ENCODE peak calls at places on chromosome 15, in eight cellular contexts. Q is HepG2; W is ecto neural progenitor cell; F is foreskin keratinocyte; O is NCI-H1694 treated with DMSO at 0.1 percent for 48 hours; Y is activated naive CD8-positive, alpha-beta T cell treated with anti-CD3 and anti-CD28 coated beads, Interleukin-2, amount 50 U/mL, for 24 hours; L is HT1080; C is stimulated activated CD4-positive, alpha-beta T cell treated with anti-CD3 and anti-CD28 coated beads, Interleukin-1b, Interleukin-23, amount 100 ng/mL, for 24 hours. X is an unnamed sample.

GRCh38 chr15:38817427-38818155 is 253.0 kb upstream of the RASGRP1 start:
- DNase-seq in Q (peak), W (peak), F (peak), O (peak), Y (peak), L (peak), C (peak), X (peak)

GRCh38 chr15:77010312-77010686 is 15.4 kb downstream of the PSTPIP1 start:
- DNase-seq in Q (no peak), W (no peak), F (no peak), O (no peak), Y (no peak), L (no peak), C (no peak), X (no peak)

GRCh38 chr15:31347067-31347975 is 20.7 kb downstream of the KLF13 start:
- DNase-seq in Q (no peak), W (no peak), F (no peak), O (no peak), Y (peak), L (no peak), C (peak), X (no peak)

GRCh38 chr15:28892789-28893610 is 7.2 kb downstream of the APBA2 start:
- DNase-seq in Q (no peak), W (no peak), F (peak), O (peak), Y (no peak), L (peak), C (no peak), X (peak)

GRCh38 chr15:42375252-42375651 is 16.0 kb downstream of the CAPN3 start:
- DNase-seq in Q (no peak), W (no peak), F (no peak), O (no peak), Y (no peak), L (no peak), C (no peak), X (no peak)

GRCh38 chr15:22952826-22953579 is 27.2 kb downstream of the CYFIP1 start:
- DNase-seq in Q (peak), W (no peak), F (no peak), O (no peak), Y (no peak), L (no peak), C (no peak), X (no peak)

GRCh38 chr15:53522878-53523455 is 236.5 kb downstream of the WDR72 start:
- DNase-seq in Q (no peak), W (no peak), F (no peak), O (no peak), Y (no peak), L (no peak), C (no peak), X (no peak)

GRCh38 chr15:57253082-57253481 is 123.2 kb upstream of the CGNL1 start:
- DNase-seq in Q (no peak), W (no peak), F (no peak), O (no peak), Y (no peak), L (no peak), C (no peak), X (no peak)

GRCh38 chr15:91941871-91942270 is 88.4 kb downstream of the SLCO3A1 start:
- DNase-seq in Q (no peak), W (no peak), F (no peak), O (peak), Y (no peak), L (no peak), C (no peak), X (no peak)

GRCh38 chr15:76898102-76898501 is 7.0 kb downstream of the SCAPER start:
- DNase-seq in Q (no peak), W (no peak), F (peak), O (no peak), Y (no peak), L (no peak), C (no peak), X (no peak)

GRCh38 chr15:74307827-74308642 is 59.4 kb downstream of the CYP11A1 start:
- DNase-seq in Q (peak), W (peak), F (peak), O (peak), Y (peak), L (peak), C (no peak), X (peak)

GRCh38 chr15:58159827-58160386 is 21.7 kb downstream of the AQP9 start:
- DNase-seq in Q (no peak), W (no peak), F (no peak), O (no peak), Y (no peak), L (no peak), C (no peak), X (no peak)

GRCh38 chr15:61467823-61468222 is 238.7 kb upstream of the RORA start:
- DNase-seq in Q (no peak), W (no peak), F (no peak), O (no peak), Y (no peak), L (no peak), C (no peak), X (no peak)

GRCh38 chr15:78628227-78628626 is 7.4 kb upstream of the CHRNA3 start:
- DNase-seq in Q (no peak), W (no peak), F (peak), O (no peak), Y (no peak), L (no peak), C (no peak), X (no peak)

GRCh38 chr15:29695486-29696167 is 126.6 kb downstream of the TJP1 start:
- DNase-seq in Q (peak), W (no peak), F (no peak), O (no peak), Y (no peak), L (no peak), C (no peak), X (no peak)

GRCh38 chr15:56919708-56920637 is 1.5 kb downstream of the TCF12 start:
- DNase-seq in Q (peak), W (peak), F (peak), O (peak), Y (peak), L (peak), C (no peak), X (peak)

GRCh38 chr15:43104426-43104825 is 1.4 kb downstream of the UBR1 start:
- DNase-seq in Q (peak), W (no peak), F (peak), O (no peak), Y (no peak), L (peak), C (no peak), X (no peak)

GRCh38 chr15:30922469-30923311 is 19.0 kb downstream of the FAN1 start:
- DNase-seq in Q (peak), W (peak), F (peak), O (no peak), Y (no peak), L (peak), C (no peak), X (peak)

GRCh38 chr15:73573572-73573971 is 59.6 kb downstream of the NPTN start:
- DNase-seq in Q (no peak), W (no peak), F (peak), O (no peak), Y (no peak), L (peak), C (no peak), X (peak)

GRCh38 chr15:62886431-62887071 is 156.0 kb upstream of the TPM1 start:
- DNase-seq in Q (peak), W (peak), F (no peak), O (no peak), Y (no peak), L (peak), C (no peak), X (no peak)

GRCh38 chr15:40334941-40335795 is 5.6 kb downstream of the CCDC9B start:
- DNase-seq in Q (no peak), W (no peak), F (no peak), O (no peak), Y (no peak), L (no peak), C (no peak), X (no peak)

GRCh38 chr15:94110476-94111130 is 120.8 kb upstream of the MCTP2 start:
- DNase-seq in Q (peak), W (no peak), F (peak), O (no peak), Y (no peak), L (no peak), C (no peak), X (no peak)

GRCh38 chr15:60840306-60840702 is 361.4 kb upstream of the ICE2 start:
- DNase-seq in Q (no peak), W (no peak), F (no peak), O (no peak), Y (no peak), L (peak), C (no peak), X (no peak)

GRCh38 chr15:101242160-101242998 is 9.5 kb downstream of the CHSY1 start:
- DNase-seq in Q (no peak), W (no peak), F (peak), O (peak), Y (peak), L (peak), C (no peak), X (peak)

GRCh38 chr15:28125673-28126651 is 26.8 kb upstream of the OCA2 start:
- DNase-seq in Q (peak), W (no peak), F (no peak), O (peak), Y (no peak), L (peak), C (no peak), X (peak)

GRCh38 chr15:98017150-98017964 is 56.9 kb downstream of the ARRDC4 start:
- DNase-seq in Q (no peak), W (no peak), F (no peak), O (no peak), Y (no peak), L (no peak), C (no peak), X (no peak)

GRCh38 chr15:48936666-48937065 is 27.1 kb downstream of the SHC4 start:
- DNase-seq in Q (no peak), W (no peak), F (no peak), O (no peak), Y (no peak), L (no peak), C (no peak), X (peak)

X was measured in fibroblast of villous mesenchyme.